ENCODE peak calls at places on chromosomes 12 and 14, in four cellular contexts. W is pancreas, U is CMK, L is caudate nucleus. B is an unnamed sample.

GRCh38 chr12:2902287-2902880 is 11.7 kb downstream of the TULP3 start:
- DNase-seq in U (no peak), W (no peak), L (peak), B (peak)

GRCh38 chr12:83826112-83826511 is 1086.5 kb downstream of the SLC6A15 start:
- DNase-seq in U (no peak), L (no peak), W (peak), B (no peak)

GRCh38 chr14:40485688-40486087 is 1053.5 kb upstream of the FBXO33 start:
- DNase-seq in L (no peak), W (no peak), U (no peak), B (no peak)

GRCh38 chr12:47054659-47055058 is 24.8 kb upstream of the PCED1B start:
- DNase-seq in L (no peak), U (no peak), W (no peak), B (no peak)

GRCh38 chr12:47889040-47889439 is 15.8 kb downstream of the VDR start:
- DNase-seq in U (no peak), L (no peak), W (no peak), B (no peak)

GRCh38 chr14:72545411-72546311 is 348.2 kb downstream of the DPF3 start:
- DNase-seq in W (no peak), L (no peak), U (no peak), B (no peak)

GRCh38 chr12:4290011-4290790 is 16.6 kb downstream of the CCND2 start:
- DNase-seq in W (no peak), L (no peak), U (no peak), B (no peak)

GRCh38 chr14:96741151-96741977 is 55.8 kb upstream of the VRK1 start:
- DNase-seq in L (peak), W (peak), U (no peak), B (peak)

GRCh38 chr12:118307069-118307954 is 65.4 kb downstream of the TAOK3 start:
- DNase-seq in W (no peak), U (no peak), L (no peak), B (no peak)

GRCh38 chr12:132024758-132025157 is 75.0 kb downstream of the EP400 start:
- DNase-seq in W (no peak), L (no peak), U (no peak), B (no peak)

GRCh38 chr12:32261638-32262037 is 137.7 kb upstream of the FGD4 start:
- DNase-seq in W (no peak), L (no peak), U (no peak), B (no peak)

GRCh38 chr12:95996034-95996658 is at the start of gene HAL:
- DNase-seq in W (no peak), U (no peak), L (no peak), B (no peak)

GRCh38 chr14:71692496-71692895 is 239.7 kb upstream of the RGS6 start:
- DNase-seq in U (no peak), L (peak), W (no peak), B (peak)

GRCh38 chr12:51401900-51402299 is 10.7 kb upstream of the GALNT6 start:
- DNase-seq in W (no peak), U (no peak), L (no peak), B (no peak)

GRCh38 chr12:121181181-121181580 is 28.7 kb upstream of the P2RX4 start:
- DNase-seq in L (no peak), U (no peak), W (no peak), B (no peak)

GRCh38 chr12:38053655-38054464 is 262.7 kb upstream of the ALG10B start:
- DNase-seq in L (no peak), W (peak), U (no peak), B (no peak)

GRCh38 chr14:71833476-71833875 is 98.8 kb upstream of the RGS6 start:
- DNase-seq in U (no peak), W (no peak), L (no peak), B (no peak)

GRCh38 chr14:77339407-77339806 is 18.6 kb downstream of the GSTZ1 start:
- DNase-seq in L (no peak), W (no peak), U (no peak), B (no peak)

GRCh38 chr14:102776761-102777710 is at the start of gene TRAF3:
- DNase-seq in L (peak), U (peak), W (peak), B (no peak)

GRCh38 chr14:51507556-51508511 is 143.9 kb upstream of the FRMD6 start:
- DNase-seq in W (no peak), U (no peak), L (peak), B (peak)

GRCh38 chr14:22472935-22473854 is 115.8 kb downstream of the DAD1 start:
- DNase-seq in U (no peak), L (no peak), W (no peak), B (no peak)